ENCODE peak calls at places on chromosomes 12 and 14, in six cellular contexts. A is CD8-positive, alpha-beta memory T cell; I is T-helper 22 cell; V is kidney glomerular epithelial cell; W is stimulated activated CD4-positive, alpha-beta T cell treated with anti-CD3 and anti-CD28 coated beads, Interleukin-1b, Interleukin-23, amount 100 ng/mL, for 1 hour; L is stimulated activated naive CD4-positive, alpha-beta T cell. U is an unnamed sample.

GRCh38 chr14:82720931-82721330 is 1187.3 kb upstream of the SEL1L start:
- DNase-seq in L (no peak), A (no peak), V (no peak), W (no peak), I (no peak), U (no peak)

GRCh38 chr12:67651380-67651695 is 2.8 kb downstream of the DYRK2 start:
- DNase-seq in I (no peak), A (peak; percentile 32), L (peak; percentile 22), W (no peak), V (peak; percentile 59), U (peak; percentile 56)

GRCh38 chr12:124928095-124928911 is 13.9 kb upstream of the UBC start:
- DNase-seq in A (no peak), W (no peak), I (no peak), L (no peak), V (no peak), U (peak; percentile 94)

GRCh38 chr12:113071427-113072112 is 15.0 kb downstream of the DTX1 start:
- DNase-seq in I (no peak), V (no peak), W (no peak), A (no peak), L (no peak), U (no peak)

GRCh38 chr12:38666425-38666824 is 239.0 kb downstream of the CPNE8 start:
- DNase-seq in I (no peak), L (no peak), V (no peak), A (no peak), W (no peak), U (no peak)

GRCh38 chr12:42469355-42470006 is 120.1 kb downstream of the PRICKLE1 start:
- DNase-seq in W (no peak), L (no peak), A (no peak), V (no peak), I (no peak), U (no peak)

GRCh38 chr12:66932126-66932525 is 253.2 kb upstream of the GRIP1 start:
- DNase-seq in A (no peak), I (no peak), W (no peak), L (no peak), V (peak; percentile 39), U (no peak)

GRCh38 chr14:97266653-97267052 is 469.5 kb downstream of the VRK1 start:
- DNase-seq in W (no peak), V (peak; percentile 87), L (no peak), I (no peak), A (no peak), U (peak; percentile 41)

GRCh38 chr12:56120158-56120846 is 2.2 kb downstream of the ZC3H10 start:
- DNase-seq in W (no peak), I (no peak), A (no peak), L (no peak), V (no peak), U (no peak)

GRCh38 chr14:71610797-71611196 is 321.4 kb upstream of the RGS6 start:
- DNase-seq in W (no peak), I (no peak), L (no peak), V (no peak), A (no peak), U (no peak)

GRCh38 chr12:56987551-56988053 is 18.7 kb downstream of the ZBTB39 start:
- DNase-seq in V (peak; percentile 59), I (peak; percentile 31), A (peak; percentile 59), W (peak; percentile 61), L (peak; percentile 9), U (peak; percentile 68)

GRCh38 chr14:95137804-95138167 is 19.5 kb downstream of the DICER1 start:
- DNase-seq in A (no peak), V (no peak), W (no peak), L (no peak), I (no peak), U (no peak)

GRCh38 chr12:30296486-30296885 is 399.2 kb downstream of the IPO8 start:
- DNase-seq in A (no peak), W (no peak), I (no peak), V (no peak), L (no peak), U (no peak)

GRCh38 chr12:12837025-12837872 is 24.1 kb downstream of the DDX47 start:
- DNase-seq in W (no peak), I (no peak), V (peak; percentile 86), L (peak; percentile 25), A (no peak), U (peak; percentile 81)

GRCh38 chr14:92540472-92541048 is 27.0 kb downstream of the RIN3 start:
- DNase-seq in A (no peak), L (no peak), V (peak; percentile 93), W (no peak), I (no peak), U (peak; percentile 75)

GRCh38 chr12:119780786-119781434 is 96.2 kb downstream of the CIT start:
- DNase-seq in L (no peak), I (no peak), V (peak; percentile 48), A (no peak), W (no peak), U (peak; percentile 62)

GRCh38 chr12:6826125-6826733 is 2.0 kb upstream of the P3H3 start:
- DNase-seq in I (no peak), A (no peak), L (no peak), V (no peak), W (no peak), U (no peak)

GRCh38 chr12:15323530-15323929 is 1.2 kb downstream of the PTPRO start:
- DNase-seq in A (no peak), W (no peak), V (peak; percentile 25), I (no peak), L (no peak), U (no peak)

GRCh38 chr12:128047266-128048060 is 219.5 kb upstream of the TMEM132C start:
- DNase-seq in W (no peak), L (no peak), I (no peak), V (no peak), A (no peak), U (no peak)

GRCh38 chr14:51575225-51576111 is 76.2 kb upstream of the FRMD6 start:
- DNase-seq in I (no peak), W (no peak), A (no peak), V (no peak), L (no peak), U (no peak)